ENCODE peak calls at places on chromosomes 11 and 22, in ten cellular contexts. L is IMR-90, W is adrenal gland, J is sigmoid colon, T is A549, R is tibial nerve, C is body of pancreas, E is ovary, X is transverse colon, K is stomach. A is an unnamed sample. For H3K4me1, the result is how much of the 10 kb centered on the place peaks cover.

GRCh38 chr11:27914080-27914479 is 193.9 kb downstream of the KIF18A start:
- DNase-seq in L (peak), W (no peak), J (no peak), T (no peak), R (no peak), C (no peak), E (no peak), X (no peak), K (no peak), A (no peak)

GRCh38 chr11:26134481-26135355 is 197.2 kb upstream of the ANO3 start:
- DNase-seq in L (peak), W (no peak), J (no peak), T (no peak), R (no peak), C (no peak), E (no peak), X (no peak), K (no peak), A (no peak)

GRCh38 chr22:21657361-21658118 is 8.3 kb upstream of the PPIL2 start:
- DNase-seq in L (peak), W (peak), J (no peak), T (peak), R (no peak), C (peak), E (no peak), X (peak), K (peak), A (no peak)

GRCh38 chr11:62788991-62789390 is 1.8 kb downstream of the TMEM179B start:
- DNase-seq in L (no peak), W (no peak), J (no peak), T (no peak), R (no peak), C (no peak), E (no peak), X (no peak), K (no peak), A (no peak)

GRCh38 chr11:44852159-44852707 is 98.5 kb downstream of the TP53I11 start:
- DNase-seq in L (peak), W (no peak), J (no peak), T (no peak), R (no peak), C (no peak), E (no peak), X (no peak), K (no peak), A (no peak)

GRCh38 chr11:119470316-119471266 is 47.6 kb upstream of the THY1 start:
- DNase-seq in L (peak), W (no peak), J (no peak), T (no peak), R (no peak), C (no peak), E (no peak), X (no peak), K (no peak), A (peak)

GRCh38 chr22:43923191-43923590 is 414 bp upstream of the PNPLA3 start:
- DNase-seq in L (no peak), W (no peak), J (no peak), T (no peak), R (no peak), C (peak), E (no peak), X (no peak), K (no peak), A (no peak)

GRCh38 chr22:42792453-42792908 is 64.6 kb downstream of the ARFGAP3 start:
- DNase-seq in L (no peak), W (no peak), J (peak), T (no peak), R (no peak), C (no peak), E (no peak), X (no peak), K (no peak), A (no peak)

GRCh38 chr11:30603357-30603756 is 17.2 kb upstream of the MPPED2 start:
- DNase-seq in L (no peak), W (no peak), J (no peak), T (no peak), R (no peak), C (no peak), E (no peak), X (no peak), K (no peak), A (no peak)

GRCh38 chr22:27782065-27782464 is 19.5 kb downstream of the MN1 start:
- DNase-seq in L (no peak), W (no peak), J (no peak), T (no peak), R (no peak), C (no peak), E (no peak), X (no peak), K (no peak), A (no peak)

GRCh38 chr11:12280838-12281565 is 96.4 kb upstream of the PARVA start:
- DNase-seq in L (peak), W (peak), J (no peak), T (no peak), R (no peak), C (no peak), E (no peak), X (no peak), K (peak), A (peak)

GRCh38 chr11:96228911-96229310 is 114.1 kb downstream of the MAML2 start:
- DNase-seq in L (peak), W (no peak), J (no peak), T (no peak), R (no peak), C (no peak), E (no peak), X (no peak), K (no peak), A (no peak)

GRCh38 chr11:114501901-114502300 is 57.8 kb downstream of the NXPE1 start:
- DNase-seq in L (no peak), W (no peak), J (no peak), T (no peak), R (no peak), C (no peak), E (no peak), X (no peak), K (no peak), A (no peak)

GRCh38 chr11:45500457-45500856 is 165.0 kb downstream of the CHST1 start:
- DNase-seq in L (no peak), W (no peak), J (no peak), T (no peak), R (no peak), C (no peak), E (no peak), X (no peak), K (no peak), A (no peak)

GRCh38 chr11:79547256-79547655 is 106.4 kb upstream of the TENM4 start:
- DNase-seq in L (no peak), W (no peak), J (no peak), T (no peak), R (no peak), C (no peak), E (no peak), X (no peak), K (no peak), A (no peak)

GRCh38 chr11:124612567-124613245 is 1.5 kb downstream of the PANX3 start:
- DNase-seq in L (peak), W (no peak), J (no peak), T (no peak), R (no peak), C (no peak), E (no peak), X (no peak), K (no peak), A (no peak)

GRCh38 chr22:35882226-35883027 is 146.2 kb downstream of the RBFOX2 start:
- DNase-seq in L (peak), W (no peak), J (no peak), T (no peak), R (no peak), C (no peak), E (no peak), X (no peak), K (no peak), A (no peak)

GRCh38 chr11:7657306-7658025 is 15.8 kb downstream of the CYB5R2 start:
- DNase-seq in L (peak), W (peak), J (peak), T (peak), R (no peak), C (peak), E (peak), X (peak), K (peak), A (no peak)

GRCh38 chr22:50225200-50225969 is 19.4 kb downstream of the TUBGCP6 start:
- DNase-seq in L (no peak), W (no peak), J (peak), T (no peak), R (no peak), C (peak), E (no peak), X (no peak), K (no peak), A (no peak)

GRCh38 chr22:27412866-27413445 is 388.6 kb downstream of the MN1 start:
- DNase-seq in L (no peak), W (no peak), J (no peak), T (no peak), R (no peak), C (no peak), E (no peak), X (no peak), K (no peak), A (no peak)

GRCh38 chr11:8033312-8033715 is 46.2 kb downstream of the EIF3F start:
- DNase-seq in L (peak), W (peak), J (peak), T (peak), R (peak), C (peak), E (peak), X (peak), K (peak), A (peak)

GRCh38 chr11:36258730-36259360 is 30.4 kb downstream of the COMMD9 start:
- DNase-seq in L (peak), W (peak), J (peak), T (peak), R (peak), C (peak), E (peak), X (peak), K (peak), A (no peak)

GRCh38 chr11:93528757-93529639 is 14.2 kb downstream of the SMCO4 start:
- DNase-seq in L (no peak), W (no peak), J (no peak), T (no peak), R (no peak), C (peak), E (no peak), X (no peak), K (no peak), A (no peak)

GRCh38 chr22:36465232-36466021 is 16.0 kb downstream of the TXN2 start:
- DNase-seq in L (peak), W (peak), J (peak), T (peak), R (no peak), C (peak), E (peak), X (peak), K (peak), A (no peak)

DNA sequence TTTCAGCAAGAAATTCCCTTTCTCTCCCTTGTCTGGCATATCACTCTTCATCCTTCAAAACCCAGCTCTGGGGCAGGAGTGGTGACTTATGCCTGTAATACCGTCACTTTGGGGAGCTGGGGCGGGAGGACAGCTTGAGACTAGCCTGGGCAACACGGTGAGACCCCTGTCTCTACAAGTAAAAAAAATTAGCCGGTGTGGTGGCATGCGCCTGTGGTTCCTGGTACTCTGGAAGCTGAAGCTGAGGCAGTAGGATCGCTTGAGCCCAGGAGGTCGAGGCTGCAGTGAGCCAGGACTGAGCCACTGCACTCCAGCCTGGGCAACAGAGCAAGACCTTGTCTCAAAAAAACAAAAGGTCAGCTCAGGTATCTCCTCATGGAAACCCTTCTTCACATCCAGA is 1.4 kb upstream of the RCE1 start:
- DNase-seq in L (no peak), W (no peak), J (peak), T (no peak), R (no peak), C (no peak), E (no peak), X (no peak), K (no peak), A (peak)
- TF ChIP-seq POLR2A in L (no peak), W (no peak), J (no peak), T (no peak), R (no peak), C (no peak), E (no peak), X (no peak), K (no peak), A (no peak)

GRCh38 chr11:3902441-3902840 is 47.0 kb downstream of the STIM1 start:
- DNase-seq in L (no peak), W (no peak), J (no peak), T (no peak), R (no peak), C (peak), E (no peak), X (no peak), K (peak), A (no peak)
- H3K4me1 ChIP-seq in L (under half), W (under half), J (under half), T (half or more), R (under half), C (under half), E (under half), X (under half), K (half or more), A (half or more)

DNA sequence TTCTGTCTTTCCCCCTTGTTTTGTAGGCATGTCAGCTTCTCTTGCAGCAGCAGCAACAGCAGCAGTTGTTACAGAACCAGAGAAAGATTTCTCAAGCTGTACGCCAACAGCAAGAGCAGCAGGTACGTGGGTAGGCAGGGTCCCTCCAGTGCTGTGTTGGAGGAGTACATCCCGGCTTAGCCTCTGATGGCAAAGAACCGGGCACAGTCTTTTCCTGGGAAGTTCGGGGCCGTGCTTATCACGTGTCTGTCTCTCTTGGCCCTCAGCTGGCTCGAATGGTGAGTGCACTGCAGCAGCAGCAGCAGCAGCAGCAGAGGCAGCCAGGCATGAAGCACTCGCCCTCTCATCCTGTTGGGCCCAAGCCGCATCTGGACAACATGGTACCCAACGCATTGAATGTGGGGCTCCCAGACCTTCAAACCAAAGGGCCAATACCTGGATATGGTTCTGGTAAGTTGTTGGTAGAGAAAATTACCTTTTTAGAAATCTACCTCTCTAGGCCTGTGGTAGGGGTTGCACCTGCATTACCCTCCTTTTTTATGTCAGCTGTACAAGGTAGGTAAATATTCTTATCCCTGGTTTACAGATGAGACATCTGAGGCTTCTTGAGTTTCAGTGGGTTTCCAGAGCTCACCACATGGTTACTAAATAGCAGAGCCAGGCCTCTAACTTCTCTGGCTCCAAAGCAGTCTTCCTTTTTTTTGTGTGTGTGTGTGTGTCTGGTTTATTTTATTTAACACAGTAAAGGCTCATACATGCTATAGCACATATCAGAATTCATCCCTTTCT is 45.2 kb upstream of the ADSL start:
- DNase-seq in L (no peak), W (no peak), J (no peak), T (no peak), R (no peak), C (no peak), E (no peak), X (no peak), K (no peak), A (no peak)
- TF ChIP-seq CTCF in L (no peak), W (no peak), J (no peak), T (no peak), R (no peak), C (no peak), E (no peak), X (no peak), K (no peak), A (no peak)

GRCh38 chr11:69479591-69480271 is 1.7 kb upstream of the LINC01488 start:
- DNase-seq in L (no peak), W (no peak), J (no peak), T (peak), R (no peak), C (peak), E (no peak), X (peak), K (peak), A (no peak)
- TF ChIP-seq POLR2A in L (no peak), W (no peak), J (no peak), T (peak), R (no peak), C (no peak), E (no peak), X (peak), K (no peak), A (no peak)

GRCh38 chr11:70493891-70494290 is 95.6 kb downstream of the CTTN start:
- DNase-seq in L (no peak), W (no peak), J (peak), T (no peak), R (no peak), C (no peak), E (no peak), X (no peak), K (no peak), A (no peak)
- H3K4me1 ChIP-seq in L (under half), W (under half), J (under half), T (under half), R (under half), C (under half), E (under half), X (under half), K (under half), A (under half)

DNA sequence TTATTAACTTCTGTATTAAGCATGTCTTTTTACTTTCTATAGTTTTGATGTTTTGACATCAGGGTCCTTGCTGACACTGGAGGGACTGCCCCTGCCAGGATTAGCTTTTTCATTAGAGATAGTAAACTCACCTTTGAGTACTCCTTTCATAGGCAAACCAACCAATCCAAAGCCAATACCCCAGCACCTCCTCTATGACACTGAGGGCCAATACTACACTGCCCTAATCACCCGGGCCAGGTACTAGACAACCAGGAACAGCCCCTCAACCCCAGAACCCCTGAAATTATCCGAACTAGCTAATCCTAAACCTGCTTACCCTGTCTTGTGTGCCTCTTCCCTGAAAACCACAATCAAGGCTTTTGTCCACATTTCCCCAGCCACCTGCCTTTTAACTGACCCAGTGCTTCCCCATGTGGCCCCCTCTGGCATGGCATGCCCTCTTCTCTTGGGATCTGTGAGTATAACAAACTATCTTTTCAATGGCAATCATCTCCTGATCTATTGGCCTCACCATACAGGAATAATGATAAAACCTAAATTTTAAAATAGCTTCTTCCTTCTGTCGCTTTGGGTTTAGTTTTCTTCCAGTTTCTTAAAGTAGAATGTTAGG is 31.2 kb downstream of the RAB6A start:
- DNase-seq in L (no peak), W (no peak), J (no peak), T (peak), R (no peak), C (peak), E (no peak), X (no peak), K (no peak), A (no peak)
- TF ChIP-seq CTCF in L (peak), W (peak), J (no peak), T (no peak), R (peak), C (peak), E (no peak), X (peak), K (peak), A (no peak)

DNA sequence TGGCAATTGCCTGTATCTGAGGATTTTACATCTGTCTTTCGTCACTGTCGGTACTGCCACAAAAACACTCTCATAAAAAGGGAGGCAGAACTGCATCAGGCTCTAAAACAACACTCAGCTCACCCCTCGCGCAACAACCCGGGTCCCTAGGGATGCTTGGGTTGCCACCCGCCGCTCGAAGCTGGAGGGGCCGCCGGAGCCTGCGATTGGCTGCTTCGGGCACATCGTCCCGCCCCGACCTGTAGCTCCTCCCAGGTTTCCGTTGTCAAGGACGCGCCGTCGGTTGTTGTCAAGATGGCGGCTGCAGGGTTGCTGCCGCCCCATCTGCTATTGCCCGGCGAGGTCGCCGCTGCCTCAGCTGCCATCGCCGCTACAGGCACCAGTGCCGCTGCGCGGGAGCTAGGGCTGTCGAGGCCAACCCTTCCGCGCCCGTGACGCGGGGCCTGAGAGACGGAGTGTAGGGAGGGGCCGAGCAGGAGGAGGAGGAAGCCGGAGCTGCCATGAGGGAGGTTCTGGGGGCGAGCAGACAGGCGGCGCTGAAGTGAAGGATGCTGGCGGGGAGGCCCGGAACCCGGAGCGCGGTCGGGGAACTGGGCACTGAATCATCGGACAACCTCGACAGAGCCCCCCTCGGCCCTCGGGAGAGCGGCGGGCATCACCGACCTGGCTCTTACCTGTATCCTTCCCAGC is at the start of gene CEP126:
- DNase-seq in L (peak), W (peak), J (peak), T (peak), R (peak), C (peak), E (peak), X (peak), K (peak), A (no peak)
- TF ChIP-seq POLR2A in L (peak), W (peak), J (no peak), T (peak), R (peak), C (peak), E (peak), X (peak), K (no peak), A (no peak)